ENCODE peak calls at places on chromosomes 2 and 18, in eight cellular contexts. V, Z, P, A, Q, O, G and F are unnamed samples. For H3K4me1, the result is how much of the 10 kb centered on the place peaks cover.

GRCh38 chr2:85997016-85997970 is 108.4 kb downstream of the POLR1A start:
- DNase-seq in Q (peak), P (no peak), V (peak), Z (no peak), O (no peak), A (no peak), G (no peak), F (peak)

GRCh38 chr2:55175254-55176093 is 56.6 kb downstream of the CLHC1 start:
- DNase-seq in Z (peak), V (no peak), O (peak), G (no peak), P (no peak), A (peak), Q (peak), F (no peak)

GRCh38 chr2:18795881-18796280 is 206.5 kb upstream of the NT5C1B start:
- DNase-seq in Q (peak), P (no peak), V (no peak), O (no peak), Z (no peak), G (no peak), A (no peak), F (no peak)

GRCh38 chr2:118723394-118723793 is 124.1 kb downstream of the EN1 start:
- DNase-seq in G (no peak), A (no peak), P (no peak), Q (no peak), V (no peak), O (no peak), Z (peak), F (no peak)

GRCh38 chr2:227612546-227613271 is 1.9 kb downstream of the SCYGR3 start:
- DNase-seq in A (no peak), Q (no peak), P (no peak), O (no peak), Z (no peak), G (no peak), V (no peak), F (no peak)

GRCh38 chr18:13879937-13880336 is 35.4 kb downstream of the MC2R start:
- DNase-seq in Z (no peak), V (no peak), P (no peak), O (no peak), A (no peak), G (no peak), Q (no peak), F (no peak)

GRCh38 chr2:7037340-7038333 is 120.4 kb downstream of the RNF144A start:
- DNase-seq in Q (peak), O (peak), G (peak), V (peak), Z (peak), A (peak), P (no peak), F (peak)

GRCh38 chr2:182240862-182241371 is 185.9 kb downstream of the PDE1A start:
- DNase-seq in Q (peak), Z (peak), O (no peak), G (no peak), V (peak), P (no peak), A (peak), F (no peak)

GRCh38 chr18:37335337-37335736 is 230.3 kb downstream of the CELF4 start:
- DNase-seq in P (no peak), Q (no peak), V (peak), Z (no peak), O (no peak), A (no peak), G (no peak), F (no peak)

DNA sequence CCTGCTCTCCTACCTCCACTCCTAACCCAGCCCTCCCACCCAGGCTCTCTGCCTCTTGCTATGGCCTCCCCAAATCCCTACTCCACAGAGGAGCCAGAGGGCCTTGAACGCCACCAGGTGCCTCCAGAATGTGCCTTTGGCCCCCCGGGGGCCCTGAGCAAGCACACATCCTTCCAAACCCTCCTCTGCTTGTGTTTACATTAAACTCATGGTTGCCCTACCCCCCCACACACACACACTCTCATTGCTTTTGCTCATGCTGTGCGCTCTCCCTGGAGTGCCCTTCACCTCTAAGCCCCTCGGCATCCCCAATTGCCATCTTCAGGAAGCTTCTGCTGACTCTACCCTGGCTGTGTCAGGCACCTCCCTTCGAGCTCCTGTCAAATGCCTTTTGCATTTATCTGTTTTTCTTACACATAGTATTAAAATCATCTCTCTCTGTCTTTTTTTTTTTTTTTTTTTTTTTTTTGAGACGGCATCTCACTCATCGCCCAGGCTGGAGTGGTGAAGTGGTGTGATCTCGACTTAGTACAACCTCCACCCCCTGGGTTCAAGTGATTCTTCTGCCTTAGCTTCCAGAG is 16.3 kb upstream of the TET3 start:
- DNase-seq in G (no peak), Q (no peak), V (no peak), Z (no peak), A (no peak), P (no peak), O (no peak), F (no peak)
- H3K4me1 ChIP-seq in G (under half), Q (under half), V (under half), Z (under half), A (under half), P (under half), O (under half), F (under half)

GRCh38 chr18:3059272-3059671 is 46.3 kb upstream of the LPIN2 start:
- DNase-seq in O (no peak), P (no peak), A (no peak), V (no peak), G (no peak), Q (no peak), Z (no peak), F (no peak)
- H3K4me1 ChIP-seq in O (under half), P (under half), A (half or more), V (under half), G (under half), Q (under half), Z (under half), F (under half)

GRCh38 chr2:190656301-190656700 is 7.4 kb downstream of the NAB1 start:
- DNase-seq in Z (no peak), P (no peak), V (no peak), A (no peak), Q (no peak), O (no peak), G (no peak), F (no peak)
- H3K4me1 ChIP-seq in Z (under half), P (under half), V (under half), A (under half), Q (under half), O (under half), G (under half), F (under half)

GRCh38 chr2:32423536-32423935 is 66.7 kb downstream of the BIRC6 start:
- DNase-seq in Q (no peak), O (no peak), V (no peak), G (no peak), Z (no peak), P (no peak), A (no peak), F (no peak)
- H3K4me1 ChIP-seq in Q (under half), O (under half), V (under half), G (half or more), Z (under half), P (under half), A (under half), F (under half)

GRCh38 chr2:72112421-72112820 is 35.2 kb downstream of the CYP26B1 start:
- DNase-seq in P (no peak), Z (peak), V (no peak), O (no peak), G (no peak), A (no peak), Q (peak), F (no peak)
- H3K4me1 ChIP-seq in P (under half), Z (half or more), V (under half), O (under half), G (under half), A (under half), Q (under half), F (under half)